ENCODE peak calls at places on chromosome 4, in four cellular contexts. M is HL-60, X is K562, V is GM12878. J is an unnamed sample.

GRCh38 chr4:7699040-7699439 is 240.6 kb downstream of the AFAP1 start:
- DNase-seq in M (no peak), X (no peak), V (no peak), J (no peak)

GRCh38 chr4:156829194-156829593 is 142.4 kb downstream of the PDGFC start:
- DNase-seq in M (peak; percentile 2), X (no peak), V (no peak), J (no peak)

GRCh38 chr4:108107729-108108382 is 60.9 kb downstream of the LEF1 start:
- DNase-seq in M (no peak), X (peak; percentile 52), V (no peak), J (no peak)

GRCh38 chr4:28562913-28563312 is 1702.3 kb downstream of the STIM2 start:
- DNase-seq in M (no peak), X (no peak), V (no peak), J (no peak)

GRCh38 chr4:109574931-109575804 is 15.1 kb downstream of the MCUB start:
- DNase-seq in M (no peak), X (peak; percentile 6), V (no peak), J (no peak)

GRCh38 chr4:3241905-3242304 is 7.1 kb upstream of the MSANTD1 start:
- DNase-seq in M (no peak), X (peak; percentile 74), V (no peak), J (no peak)

GRCh38 chr4:102174800-102175199 is 170.5 kb downstream of the SLC39A8 start:
- DNase-seq in M (no peak), X (no peak), V (no peak), J (no peak)

GRCh38 chr4:158253350-158253980 is 43.2 kb downstream of the TMEM144 start:
- DNase-seq in M (no peak), X (peak; percentile 38), V (no peak), J (no peak)

GRCh38 chr4:113162089-113162488 is 112.6 kb downstream of the ANK2 start:
- DNase-seq in M (no peak), X (no peak), V (no peak), J (no peak)

GRCh38 chr4:146243141-146243882 is 29.0 kb downstream of the REELD1 start:
- DNase-seq in M (peak; percentile 52), X (peak; percentile 55), V (peak; percentile 45), J (peak; percentile 66)
- TF ChIP-seq SPI1 in M (no peak), X (no peak), V (no peak), J (no peak)

GRCh38 chr4:749771-750666 is 44.4 kb downstream of the PCGF3 start:
- DNase-seq in M (no peak), X (no peak), V (no peak), J (no peak)

GRCh38 chr4:752196-752861 is 46.7 kb downstream of the PCGF3 start:
- DNase-seq in M (no peak), X (no peak), V (no peak), J (no peak)

GRCh38 chr4:748461-748860 is 42.8 kb downstream of the PCGF3 start:
- DNase-seq in M (no peak), X (no peak), V (no peak), J (no peak)

GRCh38 chr4:754221-755120 is 48.8 kb downstream of the PCGF3 start:
- DNase-seq in M (no peak), X (no peak), V (no peak), J (no peak)

GRCh38 chr4:751676-752075 is 46.0 kb downstream of the PCGF3 start:
- DNase-seq in M (no peak), X (no peak), V (no peak), J (no peak)
- TF ChIP-seq SPI1 in M (no peak), X (no peak), V (no peak), J (no peak)

GRCh38 chr4:6362896-6363295 is 93.2 kb downstream of the WFS1 start:
- DNase-seq in M (no peak), X (peak; percentile 63), V (no peak), J (no peak)
- TF ChIP-seq SPI1 in M (no peak), X (no peak), V (no peak), J (no peak)

GRCh38 chr4:114264452-114264851 is 285.0 kb upstream of the ARSJ start:
- DNase-seq in M (no peak), X (no peak), V (no peak), J (no peak)
- TF ChIP-seq SPI1 in M (no peak), X (no peak), V (no peak), J (no peak)

GRCh38 chr4:26298198-26298950 is 22.4 kb upstream of the RBPJ start:
- DNase-seq in M (no peak), X (no peak), V (no peak), J (no peak)
- TF ChIP-seq SPI1 in M (no peak), X (no peak), V (no peak), J (no peak)

GRCh38 chr4:19497692-19498091 is 754.0 kb upstream of the SLIT2 start:
- DNase-seq in M (no peak), X (no peak), V (no peak), J (no peak)

GRCh38 chr4:19496752-19497151 is 755.0 kb upstream of the SLIT2 start:
- DNase-seq in M (no peak), X (no peak), V (no peak), J (no peak)

GRCh38 chr4:19492611-19493010 is 759.1 kb upstream of the SLIT2 start:
- DNase-seq in M (no peak), X (no peak), V (no peak), J (no peak)

DNA sequence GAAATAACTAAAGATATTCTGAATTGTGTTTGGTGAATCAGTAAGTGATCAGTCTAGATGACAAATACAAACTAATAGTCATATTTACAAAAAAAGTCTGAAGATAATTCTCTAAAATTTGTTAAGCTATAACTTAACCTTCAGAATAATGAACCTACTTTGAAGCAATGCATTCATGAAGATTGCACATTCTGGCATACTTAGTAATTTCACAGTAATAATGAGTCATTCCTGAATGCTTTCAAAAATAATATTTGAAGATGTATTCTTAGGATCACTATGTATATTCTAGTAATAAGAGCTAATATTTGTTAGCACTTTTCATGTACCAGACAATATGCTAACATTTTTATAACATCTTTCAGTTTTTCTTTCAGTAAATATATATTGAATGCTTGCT is 756.7 kb upstream of the SLIT2 start:
- DNase-seq in M (no peak), X (no peak), V (no peak), J (no peak)
- TF ChIP-seq SPI1 in M (no peak), X (no peak), V (no peak), J (no peak)

GRCh38 chr4:13244342-13244905 is 239.7 kb downstream of the RAB28 start:
- DNase-seq in M (no peak), X (no peak), V (no peak), J (no peak)

GRCh38 chr4:13243152-13243551 is 241.0 kb downstream of the RAB28 start:
- DNase-seq in M (no peak), X (no peak), V (no peak), J (no peak)

GRCh38 chr4:13236485-13236884 is 247.7 kb downstream of the RAB28 start:
- DNase-seq in M (no peak), X (no peak), V (no peak), J (no peak)

GRCh38 chr4:13238936-13239335 is 245.2 kb downstream of the RAB28 start:
- DNase-seq in M (no peak), X (no peak), V (no peak), J (no peak)

DNA sequence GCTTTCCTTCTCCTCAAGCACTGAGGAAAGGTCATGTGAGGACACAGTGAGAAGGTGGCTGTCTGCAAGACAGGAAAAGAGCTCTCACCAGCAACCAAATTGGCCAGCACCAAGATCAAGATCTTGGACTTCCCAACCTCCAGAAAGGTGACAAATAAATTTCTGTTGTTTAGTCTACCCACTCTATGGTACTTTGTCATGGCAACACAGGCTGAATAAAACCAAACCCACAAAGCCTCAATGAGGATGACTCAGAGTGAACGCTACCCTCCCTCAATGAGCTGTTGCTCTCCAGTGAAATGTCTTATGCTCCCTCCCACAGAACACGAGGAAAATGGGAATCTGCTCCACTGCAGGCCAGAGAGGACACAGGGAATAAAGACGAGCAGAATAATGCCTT is 244.1 kb downstream of the RAB28 start:
- DNase-seq in M (no peak), X (no peak), V (no peak), J (no peak)
- TF ChIP-seq SPI1 in M (no peak), X (no peak), V (no peak), J (no peak)

DNA sequence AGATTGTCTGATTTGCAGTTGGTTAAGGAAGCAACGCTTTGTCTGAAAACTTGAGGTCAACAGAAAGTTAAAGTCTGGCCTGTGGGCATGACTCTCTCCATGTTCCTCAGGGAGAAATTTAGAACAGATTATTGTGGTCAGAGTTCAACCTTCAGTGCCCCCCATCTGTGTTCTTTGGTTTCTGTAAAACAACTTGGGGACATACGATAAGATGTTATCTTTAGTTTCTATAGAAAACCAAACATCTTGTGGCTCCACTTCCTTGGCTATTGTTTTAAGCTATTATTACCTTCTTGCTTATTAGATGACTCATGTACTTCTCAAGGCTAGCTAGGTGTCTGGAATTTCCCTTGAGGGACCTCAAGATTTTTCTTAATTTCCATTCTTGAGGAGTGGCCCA is 507.7 kb downstream of the PDHA2 start:
- DNase-seq in M (no peak), X (no peak), V (no peak), J (no peak)
- TF ChIP-seq SPI1 in M (no peak), X (no peak), V (no peak), J (no peak)

J was measured in GM12891.